ENCODE peak calls at places on chromosome 10, in seven cellular contexts. One of them, this sample, is unnamed.

GRCh38 chr10:74822583-74823089 is 3.8 kb upstream of the KAT6B start:
- DNase-seq in neural crest cell: no peak
- DNase-seq in HL-60: peak
- DNase-seq in left ventricle myocardium inferior: no peak
- DNase-seq in mucosa of descending colon: no peak
- DNase-seq in foreskin fibroblast: peak
- DNase-seq in thoracic aorta: no peak
- DNase-seq in this sample: no peak

GRCh38 chr10:48885376-48885775 is 54.3 kb downstream of the LRRC18 start:
- DNase-seq in neural crest cell: peak
- DNase-seq in HL-60: peak
- DNase-seq in left ventricle myocardium inferior: no peak
- DNase-seq in mucosa of descending colon: no peak
- DNase-seq in foreskin fibroblast: no peak
- DNase-seq in thoracic aorta: no peak
- DNase-seq in this sample: no peak

GRCh38 chr10:24650669-24651391 is 72.9 kb downstream of the ARHGAP21 start:
- DNase-seq in neural crest cell: no peak
- DNase-seq in HL-60: no peak
- DNase-seq in left ventricle myocardium inferior: no peak
- DNase-seq in mucosa of descending colon: no peak
- DNase-seq in foreskin fibroblast: no peak
- DNase-seq in thoracic aorta: no peak
- DNase-seq in this sample: no peak

GRCh38 chr10:91551856-91552255 is 81.0 kb downstream of the PPP1R3C start:
- DNase-seq in neural crest cell: peak
- DNase-seq in HL-60: no peak
- DNase-seq in left ventricle myocardium inferior: peak
- DNase-seq in mucosa of descending colon: no peak
- DNase-seq in foreskin fibroblast: peak
- DNase-seq in thoracic aorta: no peak
- DNase-seq in this sample: no peak

GRCh38 chr10:126156545-126156944 is 231.7 kb downstream of the ADAM12 start:
- DNase-seq in neural crest cell: no peak
- DNase-seq in HL-60: no peak
- DNase-seq in left ventricle myocardium inferior: no peak
- DNase-seq in mucosa of descending colon: no peak
- DNase-seq in foreskin fibroblast: no peak
- DNase-seq in thoracic aorta: no peak
- DNase-seq in this sample: no peak

GRCh38 chr10:96417432-96417831 is 58.6 kb upstream of the OPALIN start:
- DNase-seq in neural crest cell: no peak
- DNase-seq in HL-60: no peak
- DNase-seq in left ventricle myocardium inferior: no peak
- DNase-seq in mucosa of descending colon: no peak
- DNase-seq in foreskin fibroblast: no peak
- DNase-seq in thoracic aorta: no peak
- DNase-seq in this sample: no peak

GRCh38 chr10:43233601-43234430 is 33.0 kb downstream of the RASGEF1A start:
- DNase-seq in neural crest cell: no peak
- DNase-seq in HL-60: no peak
- DNase-seq in left ventricle myocardium inferior: no peak
- DNase-seq in mucosa of descending colon: peak
- DNase-seq in foreskin fibroblast: no peak
- DNase-seq in thoracic aorta: no peak
- DNase-seq in this sample: peak

GRCh38 chr10:97584060-97584797 is at the start of gene HOGA1:
- DNase-seq in neural crest cell: no peak
- DNase-seq in HL-60: no peak
- DNase-seq in left ventricle myocardium inferior: peak
- DNase-seq in mucosa of descending colon: peak
- DNase-seq in foreskin fibroblast: peak
- DNase-seq in thoracic aorta: peak
- DNase-seq in this sample: peak

GRCh38 chr10:112584276-112584675 is 137.3 kb downstream of the VTI1A start:
- DNase-seq in neural crest cell: no peak
- DNase-seq in HL-60: no peak
- DNase-seq in left ventricle myocardium inferior: no peak
- DNase-seq in mucosa of descending colon: no peak
- DNase-seq in foreskin fibroblast: peak
- DNase-seq in thoracic aorta: no peak
- DNase-seq in this sample: no peak

GRCh38 chr10:120432209-120432608 is 24.8 kb upstream of the PLPP4 start:
- DNase-seq in neural crest cell: no peak
- DNase-seq in HL-60: no peak
- DNase-seq in left ventricle myocardium inferior: no peak
- DNase-seq in mucosa of descending colon: no peak
- DNase-seq in foreskin fibroblast: no peak
- DNase-seq in thoracic aorta: no peak
- DNase-seq in this sample: no peak

GRCh38 chr10:88385601-88386203 is 197.4 kb downstream of the RNLS start:
- DNase-seq in neural crest cell: no peak
- DNase-seq in HL-60: peak
- DNase-seq in left ventricle myocardium inferior: no peak
- DNase-seq in mucosa of descending colon: peak
- DNase-seq in foreskin fibroblast: no peak
- DNase-seq in thoracic aorta: no peak
- DNase-seq in this sample: peak

GRCh38 chr10:33099748-33100147 is 141.7 kb upstream of the ITGB1 start:
- DNase-seq in neural crest cell: no peak
- DNase-seq in HL-60: no peak
- DNase-seq in left ventricle myocardium inferior: no peak
- DNase-seq in mucosa of descending colon: no peak
- DNase-seq in foreskin fibroblast: peak
- DNase-seq in thoracic aorta: no peak
- DNase-seq in this sample: no peak

GRCh38 chr10:102674566-102674965 is 30.3 kb downstream of the TRIM8 start:
- DNase-seq in neural crest cell: no peak
- DNase-seq in HL-60: no peak
- DNase-seq in left ventricle myocardium inferior: no peak
- DNase-seq in mucosa of descending colon: no peak
- DNase-seq in foreskin fibroblast: no peak
- DNase-seq in thoracic aorta: no peak
- DNase-seq in this sample: no peak

GRCh38 chr10:81875680-81876252 is 772 bp downstream of the NRG3 start:
- DNase-seq in neural crest cell: peak
- DNase-seq in HL-60: no peak
- DNase-seq in left ventricle myocardium inferior: no peak
- DNase-seq in mucosa of descending colon: no peak
- DNase-seq in foreskin fibroblast: no peak
- DNase-seq in thoracic aorta: no peak
- DNase-seq in this sample: no peak

GRCh38 chr10:14356921-14357320 is 26.2 kb upstream of the FRMD4A start:
- DNase-seq in neural crest cell: no peak
- DNase-seq in HL-60: no peak
- DNase-seq in left ventricle myocardium inferior: no peak
- DNase-seq in mucosa of descending colon: no peak
- DNase-seq in foreskin fibroblast: no peak
- DNase-seq in thoracic aorta: no peak
- DNase-seq in this sample: no peak

GRCh38 chr10:90437452-90437851 is 420.4 kb downstream of the HTR7 start:
- DNase-seq in neural crest cell: no peak
- DNase-seq in HL-60: no peak
- DNase-seq in left ventricle myocardium inferior: no peak
- DNase-seq in mucosa of descending colon: no peak
- DNase-seq in foreskin fibroblast: peak
- DNase-seq in thoracic aorta: no peak
- DNase-seq in this sample: no peak

GRCh38 chr10:19702215-19702614 is 114.0 kb upstream of the PLXDC2 start:
- DNase-seq in neural crest cell: no peak
- DNase-seq in HL-60: no peak
- DNase-seq in left ventricle myocardium inferior: no peak
- DNase-seq in mucosa of descending colon: no peak
- DNase-seq in foreskin fibroblast: peak
- DNase-seq in thoracic aorta: no peak
- DNase-seq in this sample: no peak

GRCh38 chr10:68628576-68629127 is 68.5 kb downstream of the TET1 start:
- DNase-seq in neural crest cell: no peak
- DNase-seq in HL-60: no peak
- DNase-seq in left ventricle myocardium inferior: no peak
- DNase-seq in mucosa of descending colon: no peak
- DNase-seq in foreskin fibroblast: peak
- DNase-seq in thoracic aorta: no peak
- DNase-seq in this sample: no peak

GRCh38 chr10:64283621-64284020 is 762.4 kb downstream of the REEP3 start:
- DNase-seq in neural crest cell: no peak
- DNase-seq in HL-60: no peak
- DNase-seq in left ventricle myocardium inferior: no peak
- DNase-seq in mucosa of descending colon: no peak
- DNase-seq in foreskin fibroblast: no peak
- DNase-seq in thoracic aorta: no peak
- DNase-seq in this sample: no peak

GRCh38 chr10:132696728-132697567 is 89.0 kb downstream of the NKX6-2 start:
- DNase-seq in neural crest cell: no peak
- DNase-seq in HL-60: no peak
- DNase-seq in left ventricle myocardium inferior: peak
- DNase-seq in mucosa of descending colon: no peak
- DNase-seq in foreskin fibroblast: no peak
- DNase-seq in thoracic aorta: no peak
- DNase-seq in this sample: peak

GRCh38 chr10:60283397-60283796 is 106.3 kb downstream of the ANK3 start:
- DNase-seq in neural crest cell: no peak
- DNase-seq in HL-60: no peak
- DNase-seq in left ventricle myocardium inferior: no peak
- DNase-seq in mucosa of descending colon: no peak
- DNase-seq in foreskin fibroblast: peak
- DNase-seq in thoracic aorta: no peak
- DNase-seq in this sample: no peak

GRCh38 chr10:52031771-52032170 is 282.3 kb upstream of the DKK1 start:
- DNase-seq in neural crest cell: no peak
- DNase-seq in HL-60: no peak
- DNase-seq in left ventricle myocardium inferior: no peak
- DNase-seq in mucosa of descending colon: no peak
- DNase-seq in foreskin fibroblast: no peak
- DNase-seq in thoracic aorta: no peak
- DNase-seq in this sample: no peak

GRCh38 chr10:14659626-14660196 is 115.0 kb downstream of the FAM107B start:
- DNase-seq in neural crest cell: no peak
- DNase-seq in HL-60: peak
- DNase-seq in left ventricle myocardium inferior: no peak
- DNase-seq in mucosa of descending colon: peak
- DNase-seq in foreskin fibroblast: no peak
- DNase-seq in thoracic aorta: no peak
- DNase-seq in this sample: no peak

GRCh38 chr10:44234471-44234850 is 150.4 kb downstream of the CXCL12 start:
- DNase-seq in neural crest cell: no peak
- DNase-seq in HL-60: no peak
- DNase-seq in left ventricle myocardium inferior: no peak
- DNase-seq in mucosa of descending colon: no peak
- DNase-seq in foreskin fibroblast: no peak
- DNase-seq in thoracic aorta: no peak
- DNase-seq in this sample: no peak

GRCh38 chr10:99297033-99297432 is 32.1 kb upstream of the CNNM1 start:
- DNase-seq in neural crest cell: no peak
- DNase-seq in HL-60: no peak
- DNase-seq in left ventricle myocardium inferior: no peak
- DNase-seq in mucosa of descending colon: no peak
- DNase-seq in foreskin fibroblast: no peak
- DNase-seq in thoracic aorta: no peak
- DNase-seq in this sample: no peak

GRCh38 chr10:123787566-123787965 is 104.0 kb downstream of the CPXM2 start:
- DNase-seq in neural crest cell: no peak
- DNase-seq in HL-60: no peak
- DNase-seq in left ventricle myocardium inferior: no peak
- DNase-seq in mucosa of descending colon: no peak
- DNase-seq in foreskin fibroblast: no peak
- DNase-seq in thoracic aorta: no peak
- DNase-seq in this sample: no peak

GRCh38 chr10:110818311-110819257 is 53.1 kb upstream of the PDCD4 start:
- DNase-seq in neural crest cell: no peak
- DNase-seq in HL-60: no peak
- DNase-seq in left ventricle myocardium inferior: no peak
- DNase-seq in mucosa of descending colon: no peak
- DNase-seq in foreskin fibroblast: no peak
- DNase-seq in thoracic aorta: no peak
- DNase-seq in this sample: peak

GRCh38 chr10:1553951-1554350 is 183.4 kb downstream of the ADARB2 start:
- DNase-seq in neural crest cell: no peak
- DNase-seq in HL-60: no peak
- DNase-seq in left ventricle myocardium inferior: no peak
- DNase-seq in mucosa of descending colon: no peak
- DNase-seq in foreskin fibroblast: no peak
- DNase-seq in thoracic aorta: no peak
- DNase-seq in this sample: no peak

GRCh38 chr10:119409906-119410305 is 132.6 kb downstream of the RGS10 start:
- DNase-seq in neural crest cell: peak
- DNase-seq in HL-60: no peak
- DNase-seq in left ventricle myocardium inferior: peak
- DNase-seq in mucosa of descending colon: peak
- DNase-seq in foreskin fibroblast: no peak
- DNase-seq in thoracic aorta: no peak
- DNase-seq in this sample: no peak

DNA sequence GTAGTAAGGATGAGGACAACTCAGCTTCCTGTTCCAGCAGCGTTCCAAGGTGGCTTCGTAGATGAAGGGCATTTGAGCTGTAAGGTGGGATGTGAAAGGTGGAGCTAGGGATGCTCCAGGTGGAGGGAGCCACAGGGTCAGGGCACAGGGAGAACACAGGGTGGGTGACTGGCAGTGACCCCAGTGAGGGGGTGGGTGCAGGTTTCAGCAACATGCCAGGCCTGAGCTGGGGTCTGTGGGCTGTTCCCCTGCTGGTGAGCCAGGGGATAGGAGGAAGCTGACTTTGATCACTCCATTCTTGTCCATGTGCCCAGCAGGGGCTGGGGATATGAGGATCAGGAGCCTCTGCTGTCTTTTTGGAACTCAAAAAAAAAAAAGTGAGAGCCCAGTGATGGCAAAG is 33.2 kb downstream of the CDH23 start:
- DNase-seq in neural crest cell: no peak
- DNase-seq in HL-60: no peak
- DNase-seq in left ventricle myocardium inferior: no peak
- DNase-seq in mucosa of descending colon: no peak
- DNase-seq in foreskin fibroblast: no peak
- DNase-seq in thoracic aorta: no peak
- DNase-seq in this sample: no peak
- TF ChIP-seq CTCF in neural crest cell: peak
- TF ChIP-seq CTCF in HL-60: no peak
- TF ChIP-seq CTCF in left ventricle myocardium inferior: no peak
- TF ChIP-seq CTCF in mucosa of descending colon: no peak
- TF ChIP-seq CTCF in foreskin fibroblast: no peak
- TF ChIP-seq CTCF in thoracic aorta: no peak
- TF ChIP-seq CTCF in this sample: no peak

GRCh38 chr10:121596668-121597503 is 1.4 kb downstream of the FGFR2 start:
- DNase-seq in neural crest cell: no peak
- DNase-seq in HL-60: no peak
- DNase-seq in left ventricle myocardium inferior: no peak
- DNase-seq in mucosa of descending colon: peak
- DNase-seq in foreskin fibroblast: peak
- DNase-seq in thoracic aorta: no peak
- DNase-seq in this sample: peak
- TF ChIP-seq CTCF in neural crest cell: no peak
- TF ChIP-seq CTCF in HL-60: no peak
- TF ChIP-seq CTCF in left ventricle myocardium inferior: no peak
- TF ChIP-seq CTCF in mucosa of descending colon: no peak
- TF ChIP-seq CTCF in foreskin fibroblast: no peak
- TF ChIP-seq CTCF in thoracic aorta: peak
- TF ChIP-seq CTCF in this sample: peak

GRCh38 chr10:47374611-47375536 is 9.2 kb downstream of the ZNF488 start:
- DNase-seq in neural crest cell: no peak
- DNase-seq in HL-60: no peak
- DNase-seq in left ventricle myocardium inferior: no peak
- DNase-seq in mucosa of descending colon: no peak
- DNase-seq in foreskin fibroblast: peak
- DNase-seq in thoracic aorta: no peak
- DNase-seq in this sample: peak
- TF ChIP-seq CTCF in neural crest cell: no peak
- TF ChIP-seq CTCF in HL-60: no peak
- TF ChIP-seq CTCF in left ventricle myocardium inferior: no peak
- TF ChIP-seq CTCF in mucosa of descending colon: no peak
- TF ChIP-seq CTCF in foreskin fibroblast: no peak
- TF ChIP-seq CTCF in thoracic aorta: no peak
- TF ChIP-seq CTCF in this sample: no peak

GRCh38 chr10:129888784-129889616 is 75.1 kb downstream of the EBF3 start:
- DNase-seq in neural crest cell: peak
- DNase-seq in HL-60: peak
- DNase-seq in left ventricle myocardium inferior: peak
- DNase-seq in mucosa of descending colon: no peak
- DNase-seq in foreskin fibroblast: peak
- DNase-seq in thoracic aorta: no peak
- DNase-seq in this sample: no peak
- TF ChIP-seq CTCF in neural crest cell: peak
- TF ChIP-seq CTCF in HL-60: peak
- TF ChIP-seq CTCF in left ventricle myocardium inferior: peak
- TF ChIP-seq CTCF in mucosa of descending colon: peak
- TF ChIP-seq CTCF in foreskin fibroblast: peak
- TF ChIP-seq CTCF in thoracic aorta: peak
- TF ChIP-seq CTCF in this sample: peak